ENCODE peak calls at places on chromosomes 12 and 14, in seven cellular contexts. Z is lower lobe of right lung, O is thoracic aorta, Q is PC-9, R is mucosa of descending colon, Y is GM12865, L is brain microvascular endothelial cell. P is an unnamed sample.

GRCh38 chr12:126093911-126094310 is 1028.7 kb downstream of the AACS start:
- DNase-seq in Q (peak), L (no peak), Y (no peak), O (no peak), R (no peak), Z (no peak), P (no peak)

GRCh38 chr14:89773151-89773550 is 181.4 kb downstream of the EFCAB11 start:
- DNase-seq in O (no peak), R (no peak), Y (peak), Q (no peak), L (no peak), Z (no peak), P (no peak)

GRCh38 chr12:72511906-72512305 is 239.7 kb downstream of the TRHDE start:
- DNase-seq in Y (no peak), R (no peak), Q (no peak), Z (no peak), L (peak), O (no peak), P (peak)

GRCh38 chr14:60487211-60487610 is 1.3 kb upstream of the C14orf39 start:
- DNase-seq in R (no peak), Q (no peak), O (no peak), Z (no peak), L (no peak), Y (no peak), P (no peak)

GRCh38 chr12:91053951-91054715 is 3.7 kb downstream of the KERA start:
- DNase-seq in Q (peak), O (no peak), Z (no peak), L (peak), Y (no peak), R (no peak), P (no peak)

GRCh38 chr12:108854055-108854452 is 3.3 kb downstream of the SSH1 start:
- DNase-seq in O (no peak), Y (peak), Z (no peak), L (peak), R (no peak), Q (peak), P (peak)

GRCh38 chr12:100955139-100955538 is 160.6 kb downstream of the ANO4 start:
- DNase-seq in Z (no peak), L (peak), Q (no peak), O (peak), Y (no peak), R (no peak), P (peak)

GRCh38 chr12:124461241-124461673 is 106.2 kb downstream of the NCOR2 start:
- DNase-seq in L (no peak), O (no peak), R (peak), Q (no peak), Z (peak), Y (no peak), P (no peak)

GRCh38 chr14:74508292-74508731 is 14.7 kb downstream of the ISCA2 start:
- DNase-seq in O (no peak), R (no peak), Q (no peak), Y (no peak), Z (no peak), L (no peak), P (no peak)

GRCh38 chr14:99649219-99649618 is 4.3 kb downstream of the HHIPL1 start:
- DNase-seq in Y (no peak), Z (no peak), R (no peak), O (no peak), L (peak), Q (no peak), P (no peak)
- H3K4me3 ChIP-seq in Y (no peak), Z (no peak), R (no peak), O (no peak), L (no peak), Q (no peak), P (no peak)

GRCh38 chr12:9820281-9820930 is 6.9 kb upstream of the KLRF1 start:
- DNase-seq in Y (no peak), Z (no peak), O (no peak), L (no peak), R (no peak), Q (no peak), P (no peak)
- H3K4me3 ChIP-seq in Y (no peak), Z (no peak), O (no peak), L (no peak), R (no peak), Q (no peak), P (no peak)

GRCh38 chr14:33951183-33951840 is 438 bp upstream of the EGLN3 start:
- DNase-seq in Z (no peak), L (no peak), O (peak), R (no peak), Q (no peak), Y (no peak), P (no peak)

GRCh38 chr14:33946679-33947078 is 4.2 kb downstream of the EGLN3 start:
- DNase-seq in Z (no peak), Y (no peak), O (no peak), Q (no peak), R (no peak), L (no peak), P (no peak)

GRCh38 chr14:33950320-33951182 is at the start of gene EGLN3:
- DNase-seq in Y (peak), Q (peak), Z (peak), R (peak), O (no peak), L (peak), P (peak)

GRCh38 chr14:33949051-33950037 is 1.5 kb downstream of the EGLN3 start:
- DNase-seq in R (no peak), Y (no peak), O (no peak), Q (no peak), L (no peak), Z (no peak), P (no peak)

GRCh38 chr14:33948143-33948962 is 2.5 kb downstream of the EGLN3 start:
- DNase-seq in Z (no peak), Y (no peak), Q (no peak), R (no peak), L (no peak), O (no peak), P (no peak)
- H3K4me3 ChIP-seq in Z (peak), Y (no peak), Q (peak), R (no peak), L (no peak), O (peak), P (no peak)

GRCh38 chr14:79278798-79279644 is 932.3 kb downstream of the DIO2 start:
- DNase-seq in R (peak), L (peak), Z (peak), Y (no peak), Q (peak), O (peak), P (peak)
- H3K4me3 ChIP-seq in R (no peak), L (peak), Z (peak), Y (no peak), Q (no peak), O (peak), P (peak)

GRCh38 chr14:81033841-81034240 is 78.4 kb downstream of the TSHR start:
- DNase-seq in Y (no peak), R (no peak), Q (no peak), Z (no peak), O (no peak), L (no peak), P (no peak)
- H3K4me3 ChIP-seq in Y (no peak), R (no peak), Q (no peak), Z (no peak), O (no peak), L (no peak), P (no peak)

DNA sequence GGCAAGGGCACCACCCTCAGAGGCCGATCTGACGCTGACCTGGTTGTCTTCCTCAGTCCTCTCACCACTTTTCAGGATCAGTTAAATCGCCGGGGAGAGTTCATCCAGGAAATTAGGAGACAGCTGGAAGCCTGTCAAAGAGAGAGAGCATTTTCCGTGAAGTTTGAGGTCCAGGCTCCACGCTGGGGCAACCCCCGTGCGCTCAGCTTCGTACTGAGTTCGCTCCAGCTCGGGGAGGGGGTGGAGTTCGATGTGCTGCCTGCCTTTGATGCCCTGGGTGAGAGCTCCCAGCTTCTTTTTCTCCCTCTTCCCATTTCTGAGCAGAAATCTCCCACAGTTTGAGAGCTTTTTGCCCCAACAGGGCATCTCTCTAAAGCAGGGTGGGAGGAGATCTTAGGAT is 1.8 kb downstream of the OAS1 start:
- DNase-seq in Z (no peak), Y (no peak), Q (no peak), R (no peak), L (no peak), O (no peak), P (no peak)
- H3K4me3 ChIP-seq in Z (peak), Y (peak), Q (no peak), R (no peak), L (no peak), O (peak), P (no peak)

DNA sequence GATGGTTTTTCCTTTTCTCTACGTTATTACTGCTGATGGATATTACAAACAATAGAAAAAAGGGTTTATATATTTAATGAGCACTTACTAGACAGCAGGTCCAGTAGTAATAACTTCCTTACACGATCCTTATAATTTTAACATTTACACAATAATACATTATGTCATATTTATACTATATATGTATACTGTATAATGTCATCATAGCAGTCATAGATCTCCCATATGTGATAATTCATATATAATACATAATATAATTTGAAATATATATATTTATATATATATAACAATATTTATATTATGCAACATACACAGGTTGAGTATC is 92.3 kb downstream of the KSR2 start:
- DNase-seq in R (no peak), Z (no peak), Y (no peak), Q (no peak), O (no peak), L (no peak), P (no peak)
- H3K4me3 ChIP-seq in R (no peak), Z (no peak), Y (no peak), Q (no peak), O (no peak), L (no peak), P (no peak)

GRCh38 chr12:92859650-92860386 is 69.3 kb downstream of the EEA1 start:
- DNase-seq in Y (no peak), Q (no peak), O (no peak), Z (no peak), R (no peak), L (no peak), P (no peak)
- H3K4me3 ChIP-seq in Y (no peak), Q (no peak), O (no peak), Z (no peak), R (no peak), L (no peak), P (no peak)

DNA sequence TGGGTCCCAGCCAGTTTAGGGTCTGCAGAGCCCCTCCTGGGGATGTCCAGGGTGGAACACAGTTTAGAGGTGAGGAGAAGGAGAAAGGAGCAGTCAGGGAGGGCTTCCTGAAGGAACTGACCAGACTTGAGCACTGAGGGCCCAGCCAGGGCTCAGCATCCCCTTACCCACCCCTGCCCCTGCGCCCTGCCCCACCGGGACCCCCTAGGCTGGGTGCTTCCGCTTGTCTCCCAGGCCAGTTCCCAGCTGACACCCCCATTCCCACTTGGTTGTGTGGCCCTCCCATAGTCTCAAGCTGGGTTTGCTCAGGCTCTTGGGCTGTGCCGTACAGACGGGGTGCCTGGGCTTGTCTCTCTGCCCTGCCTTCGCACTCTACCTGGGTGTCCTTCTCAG is 26.3 kb upstream of the KIF26A start:
- DNase-seq in Y (no peak), O (no peak), Z (no peak), L (no peak), R (peak), Q (no peak), P (no peak)
- H3K4me3 ChIP-seq in Y (no peak), O (no peak), Z (no peak), L (no peak), R (no peak), Q (no peak), P (no peak)

GRCh38 chr12:94039199-94039840 is 109.1 kb upstream of the PLXNC1 start:
- DNase-seq in L (no peak), O (no peak), R (no peak), Z (no peak), Q (no peak), Y (no peak), P (no peak)
- H3K4me3 ChIP-seq in L (no peak), O (no peak), R (no peak), Z (no peak), Q (no peak), Y (no peak), P (no peak)

P was measured in AG04450.